ENCODE peak calls at places on chromosomes 5 and 9, in eight cellular contexts. One of them, this sample, is unnamed.

GRCh38 chr5:170571331-170571731 is 67.5 kb downstream of the KCNIP1 start:
- DNase-seq in NCI-H2171: no peak
- DNase-seq in uterus: no peak
- DNase-seq in fibroblast of gingiva: peak; percentile 16
- DNase-seq in progenitor cell of endocrine pancreas: no peak
- DNase-seq in non-pigmented ciliary epithelial cell: peak; percentile 28
- DNase-seq in naive thymus-derived CD4-positive, alpha-beta T cell: no peak
- DNase-seq in stimulated activated CD4-positive, alpha-beta T cell treated with anti-CD3 and anti-CD28 coated beads, Interleukin-2, amount 100 ng/mL, for 24 hours: no peak
- DNase-seq in this sample: peak; percentile 96

GRCh38 chr5:79111960-79112702 is 522 bp downstream of the BHMT start:
- DNase-seq in NCI-H2171: no peak
- DNase-seq in uterus: no peak
- DNase-seq in fibroblast of gingiva: no peak
- DNase-seq in progenitor cell of endocrine pancreas: no peak
- DNase-seq in non-pigmented ciliary epithelial cell: no peak
- DNase-seq in naive thymus-derived CD4-positive, alpha-beta T cell: no peak
- DNase-seq in stimulated activated CD4-positive, alpha-beta T cell treated with anti-CD3 and anti-CD28 coated beads, Interleukin-2, amount 100 ng/mL, for 24 hours: no peak
- DNase-seq in this sample: no peak

GRCh38 chr5:173662896-173663809 is 46.7 kb upstream of the BOD1 start:
- DNase-seq in NCI-H2171: no peak
- DNase-seq in uterus: no peak
- DNase-seq in fibroblast of gingiva: no peak
- DNase-seq in progenitor cell of endocrine pancreas: no peak
- DNase-seq in non-pigmented ciliary epithelial cell: no peak
- DNase-seq in naive thymus-derived CD4-positive, alpha-beta T cell: no peak
- DNase-seq in stimulated activated CD4-positive, alpha-beta T cell treated with anti-CD3 and anti-CD28 coated beads, Interleukin-2, amount 100 ng/mL, for 24 hours: no peak
- DNase-seq in this sample: no peak

GRCh38 chr5:124057161-124057814 is 545.3 kb downstream of the CSNK1G3 start:
- DNase-seq in NCI-H2171: peak; percentile 69
- DNase-seq in uterus: no peak
- DNase-seq in fibroblast of gingiva: no peak
- DNase-seq in progenitor cell of endocrine pancreas: no peak
- DNase-seq in non-pigmented ciliary epithelial cell: no peak
- DNase-seq in naive thymus-derived CD4-positive, alpha-beta T cell: no peak
- DNase-seq in stimulated activated CD4-positive, alpha-beta T cell treated with anti-CD3 and anti-CD28 coated beads, Interleukin-2, amount 100 ng/mL, for 24 hours: no peak
- DNase-seq in this sample: no peak

GRCh38 chr5:87899109-87900100 is 369.2 kb downstream of the TMEM161B start:
- DNase-seq in NCI-H2171: no peak
- DNase-seq in uterus: no peak
- DNase-seq in fibroblast of gingiva: no peak
- DNase-seq in progenitor cell of endocrine pancreas: no peak
- DNase-seq in non-pigmented ciliary epithelial cell: no peak
- DNase-seq in naive thymus-derived CD4-positive, alpha-beta T cell: no peak
- DNase-seq in stimulated activated CD4-positive, alpha-beta T cell treated with anti-CD3 and anti-CD28 coated beads, Interleukin-2, amount 100 ng/mL, for 24 hours: no peak
- DNase-seq in this sample: no peak

GRCh38 chr5:57435701-57436134 is 46.9 kb downstream of the ACTBL2 start:
- DNase-seq in NCI-H2171: no peak
- DNase-seq in uterus: no peak
- DNase-seq in fibroblast of gingiva: no peak
- DNase-seq in progenitor cell of endocrine pancreas: no peak
- DNase-seq in non-pigmented ciliary epithelial cell: peak; percentile 98
- DNase-seq in naive thymus-derived CD4-positive, alpha-beta T cell: no peak
- DNase-seq in stimulated activated CD4-positive, alpha-beta T cell treated with anti-CD3 and anti-CD28 coated beads, Interleukin-2, amount 100 ng/mL, for 24 hours: no peak
- DNase-seq in this sample: peak; percentile 82

GRCh38 chr9:104748359-104749031 is 1.0 kb downstream of the NIPSNAP3A start:
- DNase-seq in NCI-H2171: no peak
- DNase-seq in uterus: no peak
- DNase-seq in fibroblast of gingiva: no peak
- DNase-seq in progenitor cell of endocrine pancreas: no peak
- DNase-seq in non-pigmented ciliary epithelial cell: no peak
- DNase-seq in naive thymus-derived CD4-positive, alpha-beta T cell: no peak
- DNase-seq in stimulated activated CD4-positive, alpha-beta T cell treated with anti-CD3 and anti-CD28 coated beads, Interleukin-2, amount 100 ng/mL, for 24 hours: no peak
- DNase-seq in this sample: no peak

GRCh38 chr5:123090641-123091257 is 1.7 kb downstream of the PRDM6 start:
- DNase-seq in NCI-H2171: no peak
- DNase-seq in uterus: no peak
- DNase-seq in fibroblast of gingiva: no peak
- DNase-seq in progenitor cell of endocrine pancreas: no peak
- DNase-seq in non-pigmented ciliary epithelial cell: no peak
- DNase-seq in naive thymus-derived CD4-positive, alpha-beta T cell: no peak
- DNase-seq in stimulated activated CD4-positive, alpha-beta T cell treated with anti-CD3 and anti-CD28 coated beads, Interleukin-2, amount 100 ng/mL, for 24 hours: no peak
- DNase-seq in this sample: no peak

GRCh38 chr5:131265318-131265803 is 1.5 kb downstream of the CDC42SE2 start:
- DNase-seq in NCI-H2171: no peak
- DNase-seq in uterus: no peak
- DNase-seq in fibroblast of gingiva: peak; percentile 30
- DNase-seq in progenitor cell of endocrine pancreas: no peak
- DNase-seq in non-pigmented ciliary epithelial cell: no peak
- DNase-seq in naive thymus-derived CD4-positive, alpha-beta T cell: peak; percentile 53
- DNase-seq in stimulated activated CD4-positive, alpha-beta T cell treated with anti-CD3 and anti-CD28 coated beads, Interleukin-2, amount 100 ng/mL, for 24 hours: no peak
- DNase-seq in this sample: no peak

GRCh38 chr9:108743901-108744371 is 111.8 kb downstream of the ACTL7B start:
- DNase-seq in NCI-H2171: peak; percentile 76
- DNase-seq in uterus: no peak
- DNase-seq in fibroblast of gingiva: peak; percentile 32
- DNase-seq in progenitor cell of endocrine pancreas: no peak
- DNase-seq in non-pigmented ciliary epithelial cell: no peak
- DNase-seq in naive thymus-derived CD4-positive, alpha-beta T cell: no peak
- DNase-seq in stimulated activated CD4-positive, alpha-beta T cell treated with anti-CD3 and anti-CD28 coated beads, Interleukin-2, amount 100 ng/mL, for 24 hours: no peak
- DNase-seq in this sample: peak; percentile 78

GRCh38 chr5:111454198-111454606 is 58.1 kb downstream of the STARD4 start:
- DNase-seq in NCI-H2171: peak; percentile 65
- DNase-seq in uterus: no peak
- DNase-seq in fibroblast of gingiva: peak; percentile 10
- DNase-seq in progenitor cell of endocrine pancreas: no peak
- DNase-seq in non-pigmented ciliary epithelial cell: peak; percentile 31
- DNase-seq in naive thymus-derived CD4-positive, alpha-beta T cell: no peak
- DNase-seq in stimulated activated CD4-positive, alpha-beta T cell treated with anti-CD3 and anti-CD28 coated beads, Interleukin-2, amount 100 ng/mL, for 24 hours: no peak
- DNase-seq in this sample: no peak

GRCh38 chr9:136577941-136578619 is 32.2 kb upstream of the NOTCH1 start:
- DNase-seq in NCI-H2171: peak; percentile 20
- DNase-seq in uterus: no peak
- DNase-seq in fibroblast of gingiva: no peak
- DNase-seq in progenitor cell of endocrine pancreas: no peak
- DNase-seq in non-pigmented ciliary epithelial cell: no peak
- DNase-seq in naive thymus-derived CD4-positive, alpha-beta T cell: no peak
- DNase-seq in stimulated activated CD4-positive, alpha-beta T cell treated with anti-CD3 and anti-CD28 coated beads, Interleukin-2, amount 100 ng/mL, for 24 hours: no peak
- DNase-seq in this sample: no peak

GRCh38 chr9:134175808-134176598 is 11.6 kb upstream of the RNU6ATAC start:
- DNase-seq in NCI-H2171: no peak
- DNase-seq in uterus: no peak
- DNase-seq in fibroblast of gingiva: no peak
- DNase-seq in progenitor cell of endocrine pancreas: no peak
- DNase-seq in non-pigmented ciliary epithelial cell: no peak
- DNase-seq in naive thymus-derived CD4-positive, alpha-beta T cell: no peak
- DNase-seq in stimulated activated CD4-positive, alpha-beta T cell treated with anti-CD3 and anti-CD28 coated beads, Interleukin-2, amount 100 ng/mL, for 24 hours: no peak
- DNase-seq in this sample: no peak

GRCh38 chr5:6649186-6649585 is 15.9 kb downstream of the SRD5A1 start:
- DNase-seq in NCI-H2171: no peak
- DNase-seq in uterus: no peak
- DNase-seq in fibroblast of gingiva: no peak
- DNase-seq in progenitor cell of endocrine pancreas: no peak
- DNase-seq in non-pigmented ciliary epithelial cell: no peak
- DNase-seq in naive thymus-derived CD4-positive, alpha-beta T cell: no peak
- DNase-seq in stimulated activated CD4-positive, alpha-beta T cell treated with anti-CD3 and anti-CD28 coated beads, Interleukin-2, amount 100 ng/mL, for 24 hours: no peak
- DNase-seq in this sample: no peak

GRCh38 chr9:127898433-127899199 is 787 bp downstream of the ST6GALNAC6 start:
- DNase-seq in NCI-H2171: no peak
- DNase-seq in uterus: peak; percentile 71
- DNase-seq in fibroblast of gingiva: peak; percentile 89
- DNase-seq in progenitor cell of endocrine pancreas: no peak
- DNase-seq in non-pigmented ciliary epithelial cell: peak; percentile 67
- DNase-seq in naive thymus-derived CD4-positive, alpha-beta T cell: no peak
- DNase-seq in stimulated activated CD4-positive, alpha-beta T cell treated with anti-CD3 and anti-CD28 coated beads, Interleukin-2, amount 100 ng/mL, for 24 hours: no peak
- DNase-seq in this sample: peak; percentile 68

GRCh38 chr5:13932561-13932960 is 11.9 kb downstream of the DNAH5 start:
- DNase-seq in NCI-H2171: no peak
- DNase-seq in uterus: no peak
- DNase-seq in fibroblast of gingiva: no peak
- DNase-seq in progenitor cell of endocrine pancreas: no peak
- DNase-seq in non-pigmented ciliary epithelial cell: no peak
- DNase-seq in naive thymus-derived CD4-positive, alpha-beta T cell: no peak
- DNase-seq in stimulated activated CD4-positive, alpha-beta T cell treated with anti-CD3 and anti-CD28 coated beads, Interleukin-2, amount 100 ng/mL, for 24 hours: no peak
- DNase-seq in this sample: no peak

GRCh38 chr9:98839166-98839565 is 31.7 kb downstream of the GALNT12 start:
- DNase-seq in NCI-H2171: no peak
- DNase-seq in uterus: no peak
- DNase-seq in fibroblast of gingiva: no peak
- DNase-seq in progenitor cell of endocrine pancreas: no peak
- DNase-seq in non-pigmented ciliary epithelial cell: no peak
- DNase-seq in naive thymus-derived CD4-positive, alpha-beta T cell: no peak
- DNase-seq in stimulated activated CD4-positive, alpha-beta T cell treated with anti-CD3 and anti-CD28 coated beads, Interleukin-2, amount 100 ng/mL, for 24 hours: no peak
- DNase-seq in this sample: no peak

GRCh38 chr9:121725008-121725795 is 73.8 kb downstream of the DAB2IP start:
- DNase-seq in NCI-H2171: no peak
- DNase-seq in uterus: peak; percentile 97
- DNase-seq in fibroblast of gingiva: peak; percentile 99
- DNase-seq in progenitor cell of endocrine pancreas: no peak
- DNase-seq in non-pigmented ciliary epithelial cell: peak; percentile 89
- DNase-seq in naive thymus-derived CD4-positive, alpha-beta T cell: no peak
- DNase-seq in stimulated activated CD4-positive, alpha-beta T cell treated with anti-CD3 and anti-CD28 coated beads, Interleukin-2, amount 100 ng/mL, for 24 hours: no peak
- DNase-seq in this sample: no peak

GRCh38 chr9:133419005-133419404 is 1.2 kb upstream of the REXO4 start:
- DNase-seq in NCI-H2171: no peak
- DNase-seq in uterus: no peak
- DNase-seq in fibroblast of gingiva: no peak
- DNase-seq in progenitor cell of endocrine pancreas: no peak
- DNase-seq in non-pigmented ciliary epithelial cell: no peak
- DNase-seq in naive thymus-derived CD4-positive, alpha-beta T cell: no peak
- DNase-seq in stimulated activated CD4-positive, alpha-beta T cell treated with anti-CD3 and anti-CD28 coated beads, Interleukin-2, amount 100 ng/mL, for 24 hours: no peak
- DNase-seq in this sample: no peak

GRCh38 chr5:142888469-142889085 is 118.4 kb downstream of the ARHGAP26 start:
- DNase-seq in NCI-H2171: peak; percentile 35
- DNase-seq in uterus: no peak
- DNase-seq in fibroblast of gingiva: peak; percentile 50
- DNase-seq in progenitor cell of endocrine pancreas: no peak
- DNase-seq in non-pigmented ciliary epithelial cell: no peak
- DNase-seq in naive thymus-derived CD4-positive, alpha-beta T cell: peak; percentile 22
- DNase-seq in stimulated activated CD4-positive, alpha-beta T cell treated with anti-CD3 and anti-CD28 coated beads, Interleukin-2, amount 100 ng/mL, for 24 hours: no peak
- DNase-seq in this sample: no peak

GRCh38 chr5:172731286-172732073 is 39.5 kb downstream of the DUSP1 start:
- DNase-seq in NCI-H2171: no peak
- DNase-seq in uterus: no peak
- DNase-seq in fibroblast of gingiva: no peak
- DNase-seq in progenitor cell of endocrine pancreas: no peak
- DNase-seq in non-pigmented ciliary epithelial cell: no peak
- DNase-seq in naive thymus-derived CD4-positive, alpha-beta T cell: no peak
- DNase-seq in stimulated activated CD4-positive, alpha-beta T cell treated with anti-CD3 and anti-CD28 coated beads, Interleukin-2, amount 100 ng/mL, for 24 hours: no peak
- DNase-seq in this sample: no peak

GRCh38 chr5:59661939-59662615 is 231.4 kb downstream of the PDE4D start:
- DNase-seq in NCI-H2171: no peak
- DNase-seq in uterus: no peak
- DNase-seq in fibroblast of gingiva: no peak
- DNase-seq in progenitor cell of endocrine pancreas: no peak
- DNase-seq in non-pigmented ciliary epithelial cell: no peak
- DNase-seq in naive thymus-derived CD4-positive, alpha-beta T cell: no peak
- DNase-seq in stimulated activated CD4-positive, alpha-beta T cell treated with anti-CD3 and anti-CD28 coated beads, Interleukin-2, amount 100 ng/mL, for 24 hours: no peak
- DNase-seq in this sample: no peak

GRCh38 chr5:133247881-133248642 is 196.2 kb downstream of the HSPA4 start:
- DNase-seq in NCI-H2171: no peak
- DNase-seq in uterus: no peak
- DNase-seq in fibroblast of gingiva: no peak
- DNase-seq in progenitor cell of endocrine pancreas: peak; percentile 41
- DNase-seq in non-pigmented ciliary epithelial cell: no peak
- DNase-seq in naive thymus-derived CD4-positive, alpha-beta T cell: no peak
- DNase-seq in stimulated activated CD4-positive, alpha-beta T cell treated with anti-CD3 and anti-CD28 coated beads, Interleukin-2, amount 100 ng/mL, for 24 hours: no peak
- DNase-seq in this sample: no peak

GRCh38 chr5:135015942-135016341 is 18.1 kb downstream of the PITX1 start:
- DNase-seq in NCI-H2171: no peak
- DNase-seq in uterus: no peak
- DNase-seq in fibroblast of gingiva: no peak
- DNase-seq in progenitor cell of endocrine pancreas: no peak
- DNase-seq in non-pigmented ciliary epithelial cell: no peak
- DNase-seq in naive thymus-derived CD4-positive, alpha-beta T cell: no peak
- DNase-seq in stimulated activated CD4-positive, alpha-beta T cell treated with anti-CD3 and anti-CD28 coated beads, Interleukin-2, amount 100 ng/mL, for 24 hours: no peak
- DNase-seq in this sample: no peak

GRCh38 chr5:74382864-74383618 is 257.5 kb downstream of the ENC1 start:
- DNase-seq in NCI-H2171: no peak
- DNase-seq in uterus: peak; percentile 74
- DNase-seq in fibroblast of gingiva: peak; percentile 52
- DNase-seq in progenitor cell of endocrine pancreas: no peak
- DNase-seq in non-pigmented ciliary epithelial cell: no peak
- DNase-seq in naive thymus-derived CD4-positive, alpha-beta T cell: no peak
- DNase-seq in stimulated activated CD4-positive, alpha-beta T cell treated with anti-CD3 and anti-CD28 coated beads, Interleukin-2, amount 100 ng/mL, for 24 hours: no peak
- DNase-seq in this sample: no peak

GRCh38 chr9:15373201-15373530 is 49.5 kb upstream of the SNAPC3 start:
- DNase-seq in NCI-H2171: no peak
- DNase-seq in uterus: no peak
- DNase-seq in fibroblast of gingiva: peak; percentile 92
- DNase-seq in progenitor cell of endocrine pancreas: no peak
- DNase-seq in non-pigmented ciliary epithelial cell: peak; percentile 46
- DNase-seq in naive thymus-derived CD4-positive, alpha-beta T cell: no peak
- DNase-seq in stimulated activated CD4-positive, alpha-beta T cell treated with anti-CD3 and anti-CD28 coated beads, Interleukin-2, amount 100 ng/mL, for 24 hours: no peak
- DNase-seq in this sample: no peak

GRCh38 chr5:168822745-168823281 is 243.6 kb upstream of the PANK3 start:
- DNase-seq in NCI-H2171: no peak
- DNase-seq in uterus: no peak
- DNase-seq in fibroblast of gingiva: peak; percentile 21
- DNase-seq in progenitor cell of endocrine pancreas: no peak
- DNase-seq in non-pigmented ciliary epithelial cell: no peak
- DNase-seq in naive thymus-derived CD4-positive, alpha-beta T cell: no peak
- DNase-seq in stimulated activated CD4-positive, alpha-beta T cell treated with anti-CD3 and anti-CD28 coated beads, Interleukin-2, amount 100 ng/mL, for 24 hours: peak; percentile 44
- DNase-seq in this sample: no peak

GRCh38 chr5:107389130-107389553 is 281.6 kb downstream of the EFNA5 start:
- DNase-seq in NCI-H2171: no peak
- DNase-seq in uterus: no peak
- DNase-seq in fibroblast of gingiva: peak; percentile 67
- DNase-seq in progenitor cell of endocrine pancreas: no peak
- DNase-seq in non-pigmented ciliary epithelial cell: no peak
- DNase-seq in naive thymus-derived CD4-positive, alpha-beta T cell: no peak
- DNase-seq in stimulated activated CD4-positive, alpha-beta T cell treated with anti-CD3 and anti-CD28 coated beads, Interleukin-2, amount 100 ng/mL, for 24 hours: no peak
- DNase-seq in this sample: no peak

GRCh38 chr9:138099803-138100598 is 222.4 kb downstream of the CACNA1B start:
- DNase-seq in NCI-H2171: no peak
- DNase-seq in uterus: peak; percentile 2
- DNase-seq in fibroblast of gingiva: no peak
- DNase-seq in progenitor cell of endocrine pancreas: no peak
- DNase-seq in non-pigmented ciliary epithelial cell: no peak
- DNase-seq in naive thymus-derived CD4-positive, alpha-beta T cell: no peak
- DNase-seq in stimulated activated CD4-positive, alpha-beta T cell treated with anti-CD3 and anti-CD28 coated beads, Interleukin-2, amount 100 ng/mL, for 24 hours: no peak
- DNase-seq in this sample: no peak